ENCODE peak calls at places on chromosomes 12 and 14, in seven cellular contexts. J is coronary artery, Y is pancreas, V is ovary, T is AG04450, S is HCT116, L is adrenal gland. N is an unnamed sample.

GRCh38 chr14:37810094-37810801 is 214.8 kb downstream of the TTC6 start:
- DNase-seq in V (no peak), T (no peak), S (no peak), L (no peak), J (no peak), Y (no peak), N (no peak)

GRCh38 chr12:92785563-92785950 is 82.8 kb downstream of the PLEKHG7 start:
- DNase-seq in Y (no peak), J (no peak), T (no peak), V (no peak), L (no peak), S (no peak), N (no peak)

GRCh38 chr12:13588574-13588973 is 392.0 kb downstream of the EMP1 start:
- DNase-seq in J (no peak), S (no peak), V (no peak), L (no peak), Y (no peak), T (no peak), N (no peak)

GRCh38 chr12:90321369-90321768 is 612.7 kb upstream of the ATP2B1 start:
- DNase-seq in Y (no peak), V (no peak), L (no peak), T (no peak), S (no peak), J (no peak), N (no peak)

GRCh38 chr12:114316076-114316475 is 89.9 kb downstream of the TBX5 start:
- DNase-seq in V (no peak), Y (no peak), J (no peak), L (no peak), S (no peak), T (peak), N (no peak)

GRCh38 chr14:22386924-22387775 is 201.9 kb downstream of the DAD1 start:
- DNase-seq in J (no peak), S (peak), V (peak), L (peak), Y (peak), T (peak), N (peak)

GRCh38 chr12:25323774-25324086 is 73.0 kb upstream of the KRAS start:
- DNase-seq in T (no peak), Y (no peak), J (no peak), S (no peak), V (no peak), L (no peak), N (no peak)

GRCh38 chr14:73612339-73613045 is at the start of gene ACOT6:
- DNase-seq in T (peak), Y (peak), V (peak), L (peak), S (peak), J (peak), N (peak)

GRCh38 chr12:11822071-11822818 is 172.8 kb downstream of the ETV6 start:
- DNase-seq in S (no peak), Y (no peak), L (no peak), J (no peak), V (no peak), T (peak), N (no peak)

GRCh38 chr14:80901260-80901659 is 40.3 kb downstream of the CEP128 start:
- DNase-seq in T (no peak), L (no peak), J (no peak), Y (no peak), V (no peak), S (no peak), N (no peak)

GRCh38 chr14:25833341-25834121 is 764.3 kb downstream of the NOVA1 start:
- DNase-seq in L (peak), V (no peak), T (no peak), S (no peak), J (no peak), Y (no peak), N (peak)

GRCh38 chr14:37036669-37037341 is 135.6 kb downstream of the SLC25A21 start:
- DNase-seq in T (peak), S (no peak), L (no peak), Y (no peak), V (no peak), J (no peak), N (no peak)

GRCh38 chr12:102429211-102429610 is 51.2 kb downstream of the IGF1 start:
- DNase-seq in V (no peak), Y (no peak), T (no peak), J (no peak), S (no peak), L (no peak), N (no peak)

GRCh38 chr12:62006076-62006732 is 254.0 kb upstream of the USP15 start:
- DNase-seq in V (no peak), J (no peak), Y (no peak), S (peak), T (no peak), L (peak), N (peak)

GRCh38 chr14:101070540-101071492 is 167.3 kb upstream of the RTL1 start:
- DNase-seq in L (peak), S (no peak), J (peak), T (no peak), Y (no peak), V (no peak), N (no peak)

GRCh38 chr12:26636710-26637328 is 196.2 kb downstream of the ITPR2 start:
- DNase-seq in T (no peak), V (no peak), Y (no peak), J (no peak), S (no peak), L (no peak), N (no peak)

GRCh38 chr12:85834378-85834777 is 1.8 kb downstream of the RASSF9 start:
- DNase-seq in J (no peak), Y (no peak), L (no peak), V (no peak), T (no peak), S (no peak), N (no peak)

GRCh38 chr12:85833558-85833957 is 2.7 kb downstream of the RASSF9 start:
- DNase-seq in V (no peak), Y (no peak), S (no peak), J (no peak), L (no peak), T (no peak), N (no peak)

GRCh38 chr12:85836716-85837100 is 499 bp upstream of the RASSF9 start:
- DNase-seq in S (no peak), T (no peak), Y (no peak), V (no peak), J (no peak), L (no peak), N (no peak)

GRCh38 chr12:85835810-85836715 is at the start of gene RASSF9:
- DNase-seq in J (no peak), L (peak), Y (peak), V (peak), T (peak), S (no peak), N (no peak)

DNA sequence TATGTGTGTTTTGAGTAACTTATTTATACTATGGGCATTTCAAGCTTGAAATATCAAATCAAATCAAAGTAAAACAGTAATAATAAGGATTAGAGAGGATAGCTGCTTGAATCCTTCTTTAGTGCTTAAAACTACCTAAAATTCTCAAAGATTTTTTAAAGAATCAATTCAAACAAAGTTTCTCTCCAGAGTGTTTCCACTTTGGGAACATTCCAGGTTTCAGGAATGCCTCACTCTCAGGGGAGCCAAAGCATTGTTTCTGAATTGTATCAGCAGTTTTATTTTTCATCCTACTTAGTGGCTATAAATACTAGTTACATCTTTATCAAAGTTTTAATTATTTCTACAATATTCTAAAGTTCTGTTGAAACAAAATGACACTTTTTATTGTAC is 796 bp downstream of the RASSF9 start:
- DNase-seq in J (no peak), V (no peak), Y (no peak), T (no peak), L (no peak), S (no peak), N (no peak)
- H3K4me3 ChIP-seq in J (peak), V (peak), Y (peak), T (peak), L (no peak), S (no peak), N (no peak)

DNA sequence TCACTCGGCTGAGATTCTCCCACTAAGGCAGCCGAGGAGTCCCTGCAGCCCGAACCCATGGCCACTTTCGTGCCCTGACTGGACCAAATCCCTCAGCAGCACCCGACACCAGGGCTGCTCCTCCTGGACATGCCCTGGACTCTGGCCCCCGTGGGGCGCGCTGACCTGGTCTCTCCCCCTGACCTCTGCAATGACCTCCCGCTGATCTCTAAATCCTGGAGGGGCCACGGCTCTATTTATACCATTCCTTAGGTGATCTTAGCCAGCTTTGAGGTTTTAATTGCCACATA is 148.4 kb downstream of the PIWIL1 start:
- DNase-seq in S (no peak), Y (no peak), L (no peak), T (no peak), V (no peak), J (no peak), N (no peak)
- H3K4me3 ChIP-seq in S (no peak), Y (no peak), L (no peak), T (no peak), V (no peak), J (no peak), N (no peak)

DNA sequence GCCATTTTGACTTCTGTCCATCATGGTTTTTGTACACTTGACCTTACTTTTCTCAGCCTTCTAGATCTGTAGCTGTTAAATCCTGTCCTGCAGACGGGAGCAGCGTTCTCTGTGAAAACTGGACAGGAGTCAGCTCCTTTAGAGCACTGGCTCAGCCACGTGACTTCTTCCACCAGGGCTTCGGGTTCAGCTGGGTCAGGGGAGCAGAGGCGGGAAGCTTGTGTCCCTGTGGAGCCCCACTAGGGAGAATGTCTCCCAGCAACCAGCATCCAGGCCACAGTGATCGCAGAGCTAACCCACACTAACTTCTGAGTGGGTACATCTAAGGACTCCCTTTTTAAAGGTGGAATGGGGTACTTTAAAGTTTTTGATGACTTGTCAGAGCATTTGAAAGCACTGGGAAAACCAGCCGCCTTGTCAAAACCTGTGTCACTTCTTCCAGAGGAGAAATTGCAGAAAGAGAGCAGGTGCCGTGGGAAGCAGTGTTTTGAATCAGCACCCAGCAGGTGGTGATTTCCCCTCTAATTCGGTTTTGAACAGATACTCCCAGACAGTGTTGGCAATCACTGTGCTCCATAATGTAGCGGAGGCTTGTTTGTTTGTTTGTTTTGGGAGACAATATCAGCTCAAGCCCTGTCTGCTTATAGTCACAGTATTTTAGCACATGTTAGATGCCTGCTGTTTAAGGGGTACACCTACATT is 17.9 kb downstream of the DERA start:
- DNase-seq in Y (peak), L (peak), V (no peak), S (no peak), T (no peak), J (no peak), N (no peak)
- H3K4me3 ChIP-seq in Y (no peak), L (no peak), V (no peak), S (no peak), T (no peak), J (no peak), N (no peak)

DNA sequence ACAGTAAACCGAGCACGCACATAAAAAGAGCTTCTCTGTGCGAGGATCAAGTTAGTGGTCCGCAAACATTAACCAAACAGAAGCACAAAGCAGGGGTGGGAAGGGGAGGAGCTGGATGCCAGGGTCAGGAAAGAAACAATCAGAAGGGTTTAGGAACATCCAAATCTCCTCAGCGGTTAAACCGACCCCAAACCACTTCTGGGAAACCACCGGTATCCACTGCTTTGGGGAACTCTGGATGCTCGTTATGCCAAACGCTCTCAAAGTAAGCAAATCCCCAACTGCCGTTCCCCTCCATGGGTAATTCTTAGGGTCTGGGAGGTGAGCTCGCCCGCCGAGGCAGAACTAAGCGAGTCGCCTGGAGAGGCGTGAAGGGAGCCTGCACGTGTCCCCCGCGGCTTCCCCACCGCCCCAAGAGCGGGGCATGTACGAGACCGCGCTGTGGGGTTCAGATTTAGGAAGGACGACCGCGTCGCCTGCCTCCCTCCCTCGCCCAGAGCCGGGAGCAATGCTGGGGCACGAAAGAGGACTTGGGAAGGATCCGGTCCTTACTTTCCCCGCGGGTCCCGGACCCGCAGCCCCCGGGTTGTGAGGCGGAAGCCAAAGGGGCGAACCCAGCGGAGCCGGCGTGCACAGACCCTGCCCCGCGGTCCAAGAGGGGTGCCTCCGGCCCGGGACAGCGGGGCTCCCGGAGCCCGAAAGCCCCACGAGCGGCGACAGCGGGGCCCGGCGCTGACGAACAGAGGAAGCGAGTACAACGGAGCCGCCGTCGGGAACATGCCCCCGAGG is 710 bp downstream of the SBNO1 start:
- DNase-seq in V (no peak), T (no peak), Y (peak), J (peak), S (no peak), L (no peak), N (peak)
- H3K4me3 ChIP-seq in V (peak), T (peak), Y (peak), J (peak), S (peak), L (peak), N (peak)

GRCh38 chr14:24378981-24379906 is 11.3 kb downstream of the NFATC4 start:
- DNase-seq in Y (no peak), V (no peak), L (peak), T (no peak), S (no peak), J (peak), N (no peak)

GRCh38 chr14:24376448-24377070 is 8.6 kb downstream of the NFATC4 start:
- DNase-seq in Y (no peak), V (no peak), T (no peak), L (peak), J (peak), S (no peak), N (no peak)

GRCh38 chr14:24377660-24378059 is 9.7 kb downstream of the NFATC4 start:
- DNase-seq in Y (no peak), T (no peak), V (no peak), J (no peak), S (no peak), L (peak), N (no peak)

GRCh38 chr14:24378327-24378726 is 10.3 kb downstream of the NFATC4 start:
- DNase-seq in V (no peak), T (no peak), L (no peak), S (no peak), J (peak), Y (no peak), N (no peak)

DNA sequence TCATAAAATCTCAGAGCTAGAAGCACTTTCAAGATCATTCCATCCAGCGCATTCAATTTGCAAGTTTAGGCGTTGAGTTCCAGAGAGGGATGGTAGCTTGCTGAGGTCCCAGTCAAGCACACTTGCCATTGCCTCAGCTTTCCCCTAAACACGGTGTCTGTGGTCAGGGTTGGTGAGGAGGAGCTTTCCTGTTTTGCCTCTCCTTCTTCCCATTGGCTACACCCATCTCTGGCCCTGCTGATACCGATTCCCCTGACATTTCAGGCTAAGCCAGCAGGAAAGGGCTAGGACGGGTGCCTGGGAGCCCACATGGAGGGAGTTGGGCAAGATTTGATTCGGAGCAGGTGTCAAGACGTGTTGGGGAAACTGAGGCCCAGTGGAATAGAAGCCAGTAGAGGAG is 9.1 kb downstream of the NFATC4 start:
- DNase-seq in Y (no peak), L (peak), V (no peak), S (no peak), T (no peak), J (no peak), N (no peak)
- H3K4me3 ChIP-seq in Y (no peak), L (no peak), V (no peak), S (no peak), T (no peak), J (no peak), N (no peak)

GRCh38 chr14:99717682-99718013 is 33.5 kb downstream of the CYP46A1 start:
- DNase-seq in L (no peak), J (no peak), V (no peak), Y (no peak), T (no peak), S (no peak), N (no peak)
- H3K4me3 ChIP-seq in L (no peak), J (no peak), V (no peak), Y (no peak), T (no peak), S (no peak), N (no peak)

GRCh38 chr14:91306547-91306946 is 62.0 kb upstream of the GPR68 start:
- DNase-seq in Y (no peak), J (no peak), S (no peak), V (no peak), T (no peak), L (no peak), N (no peak)
- H3K4me3 ChIP-seq in Y (no peak), J (no peak), S (no peak), V (no peak), T (no peak), L (no peak), N (no peak)

GRCh38 chr14:56339855-56340701 is 221.9 kb downstream of the PELI2 start:
- DNase-seq in T (peak), J (peak), Y (peak), L (peak), V (peak), S (peak), N (peak)
- H3K4me3 ChIP-seq in T (no peak), J (no peak), Y (no peak), L (no peak), V (no peak), S (no peak), N (no peak)

DNA sequence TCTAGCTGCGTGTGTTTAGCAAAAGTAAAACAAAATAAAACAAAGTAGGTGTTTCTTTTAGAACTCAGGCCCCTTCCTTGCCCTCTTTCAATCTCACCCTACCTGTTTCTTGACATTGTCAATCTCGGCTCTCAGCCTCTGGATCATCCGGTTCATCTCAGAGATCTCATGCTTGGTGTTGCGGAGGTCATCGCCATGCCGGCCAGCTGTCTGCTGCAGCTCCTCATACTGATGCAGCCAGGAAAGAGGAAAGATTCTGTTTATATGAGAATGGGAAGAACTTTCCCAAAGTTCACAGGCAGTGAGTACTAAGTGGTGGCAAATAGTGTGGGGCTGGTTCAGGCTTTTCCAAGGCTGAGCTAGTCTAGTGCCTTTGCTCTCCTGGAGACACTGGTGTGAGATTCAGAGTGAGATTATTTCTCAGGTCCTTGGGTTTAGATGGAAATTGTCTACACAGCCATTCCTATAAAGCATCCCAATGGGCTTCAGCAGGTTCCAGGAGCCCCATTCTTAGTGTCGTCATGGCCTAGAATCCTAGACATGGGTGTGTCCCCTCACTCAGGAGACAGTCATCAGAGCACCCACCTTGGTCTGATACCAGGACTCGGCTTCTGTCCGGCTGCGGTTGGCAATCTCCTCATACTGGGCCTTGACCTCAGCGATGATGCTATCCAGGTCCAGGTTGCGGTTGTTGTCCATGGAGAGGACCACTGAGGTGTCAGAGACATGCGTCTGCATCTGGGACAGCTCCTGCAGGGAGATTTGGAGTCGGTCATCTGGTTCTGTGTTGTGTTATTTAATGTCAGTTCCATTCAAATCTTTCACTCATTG is 3.0 kb downstream of the KRT5 start:
- DNase-seq in Y (no peak), V (no peak), T (no peak), S (no peak), L (peak), J (peak), N (no peak)
- H3K4me3 ChIP-seq in Y (no peak), V (no peak), T (no peak), S (no peak), L (no peak), J (no peak), N (no peak)

N was measured in BE2C.